ENCODE peak calls at places on chromosome 5, in five cellular contexts. One of them, this sample, is unnamed.

GRCh38 chr5:155897761-155898160 is 429.2 kb upstream of the SGCD start:
- DNase-seq in NCI-H345: no peak
- DNase-seq in GM13976: no peak
- DNase-seq in anterior cingulate cortex: no peak
- DNase-seq in mesenteric fat pad: no peak
- DNase-seq in this sample: no peak

GRCh38 chr5:141849371-141850182 is 28.6 kb downstream of the PCDH1 start:
- DNase-seq in NCI-H345: peak
- DNase-seq in GM13976: peak
- DNase-seq in anterior cingulate cortex: peak
- DNase-seq in mesenteric fat pad: peak
- DNase-seq in this sample: peak

GRCh38 chr5:141846031-141846430 is 32.2 kb downstream of the PCDH1 start:
- DNase-seq in NCI-H345: peak
- DNase-seq in GM13976: no peak
- DNase-seq in anterior cingulate cortex: peak
- DNase-seq in mesenteric fat pad: no peak
- DNase-seq in this sample: no peak

GRCh38 chr5:141605523-141606277 is 13.1 kb downstream of the DIAPH1 start:
- DNase-seq in NCI-H345: no peak
- DNase-seq in GM13976: peak
- DNase-seq in anterior cingulate cortex: no peak
- DNase-seq in mesenteric fat pad: no peak
- DNase-seq in this sample: no peak

GRCh38 chr5:10704949-10705621 is 55.9 kb downstream of the DAP start:
- DNase-seq in NCI-H345: no peak
- DNase-seq in GM13976: no peak
- DNase-seq in anterior cingulate cortex: no peak
- DNase-seq in mesenteric fat pad: no peak
- DNase-seq in this sample: no peak

GRCh38 chr5:152514827-152515397 is 109.8 kb upstream of the NMUR2 start:
- DNase-seq in NCI-H345: peak
- DNase-seq in GM13976: no peak
- DNase-seq in anterior cingulate cortex: no peak
- DNase-seq in mesenteric fat pad: no peak
- DNase-seq in this sample: no peak

GRCh38 chr5:33299621-33300208 is 141.1 kb upstream of the TARS1 start:
- DNase-seq in NCI-H345: no peak
- DNase-seq in GM13976: peak
- DNase-seq in anterior cingulate cortex: no peak
- DNase-seq in mesenteric fat pad: no peak
- DNase-seq in this sample: peak

GRCh38 chr5:120096413-120096812 is 367.7 kb upstream of the PRR16 start:
- DNase-seq in NCI-H345: no peak
- DNase-seq in GM13976: no peak
- DNase-seq in anterior cingulate cortex: no peak
- DNase-seq in mesenteric fat pad: no peak
- DNase-seq in this sample: no peak

GRCh38 chr5:34695275-34696032 is 39.3 kb downstream of the RAI14 start:
- DNase-seq in NCI-H345: no peak
- DNase-seq in GM13976: peak
- DNase-seq in anterior cingulate cortex: no peak
- DNase-seq in mesenteric fat pad: no peak
- DNase-seq in this sample: no peak

GRCh38 chr5:24633705-24634325 is 11.0 kb downstream of the CDH10 start:
- DNase-seq in NCI-H345: peak
- DNase-seq in GM13976: peak
- DNase-seq in anterior cingulate cortex: no peak
- DNase-seq in mesenteric fat pad: no peak
- DNase-seq in this sample: peak

GRCh38 chr5:157994906-157995519 is 136.1 kb upstream of the CLINT1 start:
- DNase-seq in NCI-H345: peak
- DNase-seq in GM13976: peak
- DNase-seq in anterior cingulate cortex: peak
- DNase-seq in mesenteric fat pad: no peak
- DNase-seq in this sample: peak

GRCh38 chr5:83374547-83374946 is 97.0 kb upstream of the VCAN start:
- DNase-seq in NCI-H345: no peak
- DNase-seq in GM13976: no peak
- DNase-seq in anterior cingulate cortex: no peak
- DNase-seq in mesenteric fat pad: no peak
- DNase-seq in this sample: no peak

GRCh38 chr5:178544166-178544834 is 45.9 kb downstream of the COL23A1 start:
- DNase-seq in NCI-H345: no peak
- DNase-seq in GM13976: no peak
- DNase-seq in anterior cingulate cortex: no peak
- DNase-seq in mesenteric fat pad: no peak
- DNase-seq in this sample: no peak

GRCh38 chr5:174708466-174709207 is 15.7 kb upstream of the MSX2 start:
- DNase-seq in NCI-H345: no peak
- DNase-seq in GM13976: no peak
- DNase-seq in anterior cingulate cortex: no peak
- DNase-seq in mesenteric fat pad: peak
- DNase-seq in this sample: no peak

GRCh38 chr5:145834917-145835838 is at the start of gene PRELID2:
- DNase-seq in NCI-H345: peak
- DNase-seq in GM13976: peak
- DNase-seq in anterior cingulate cortex: peak
- DNase-seq in mesenteric fat pad: peak
- DNase-seq in this sample: peak

GRCh38 chr5:132067451-132067850 is 6.1 kb upstream of the CSF2 start:
- DNase-seq in NCI-H345: no peak
- DNase-seq in GM13976: peak
- DNase-seq in anterior cingulate cortex: no peak
- DNase-seq in mesenteric fat pad: no peak
- DNase-seq in this sample: no peak

GRCh38 chr5:169544264-169544950 is 39.2 kb upstream of the SPDL1 start:
- DNase-seq in NCI-H345: no peak
- DNase-seq in GM13976: no peak
- DNase-seq in anterior cingulate cortex: no peak
- DNase-seq in mesenteric fat pad: no peak
- DNase-seq in this sample: no peak

GRCh38 chr5:78753093-78753531 is 104.5 kb upstream of the LHFPL2 start:
- DNase-seq in NCI-H345: no peak
- DNase-seq in GM13976: no peak
- DNase-seq in anterior cingulate cortex: no peak
- DNase-seq in mesenteric fat pad: no peak
- DNase-seq in this sample: no peak

GRCh38 chr5:136080483-136081180 is 51.8 kb downstream of the TGFBI start:
- DNase-seq in NCI-H345: no peak
- DNase-seq in GM13976: peak
- DNase-seq in anterior cingulate cortex: peak
- DNase-seq in mesenteric fat pad: peak
- DNase-seq in this sample: peak

GRCh38 chr5:82793808-82794419 is 283.3 kb downstream of the TMEM167A start:
- DNase-seq in NCI-H345: no peak
- DNase-seq in GM13976: no peak
- DNase-seq in anterior cingulate cortex: no peak
- DNase-seq in mesenteric fat pad: no peak
- DNase-seq in this sample: peak

GRCh38 chr5:98722188-98722587 is 51.3 kb upstream of the RGMB start:
- DNase-seq in NCI-H345: no peak
- DNase-seq in GM13976: no peak
- DNase-seq in anterior cingulate cortex: no peak
- DNase-seq in mesenteric fat pad: no peak
- DNase-seq in this sample: no peak

GRCh38 chr5:1505506-1506241 is 18.1 kb downstream of the LPCAT1 start:
- DNase-seq in NCI-H345: no peak
- DNase-seq in GM13976: no peak
- DNase-seq in anterior cingulate cortex: no peak
- DNase-seq in mesenteric fat pad: no peak
- DNase-seq in this sample: no peak

GRCh38 chr5:135651156-135651555 is 72.4 kb upstream of the CXCL14 start:
- DNase-seq in NCI-H345: peak
- DNase-seq in GM13976: no peak
- DNase-seq in anterior cingulate cortex: no peak
- DNase-seq in mesenteric fat pad: no peak
- DNase-seq in this sample: no peak

GRCh38 chr5:109256486-109256885 is 153.3 kb downstream of the PJA2 start:
- DNase-seq in NCI-H345: no peak
- DNase-seq in GM13976: no peak
- DNase-seq in anterior cingulate cortex: no peak
- DNase-seq in mesenteric fat pad: no peak
- DNase-seq in this sample: peak

GRCh38 chr5:148091991-148092964 is 28.5 kb downstream of the SPINK5 start:
- DNase-seq in NCI-H345: no peak
- DNase-seq in GM13976: no peak
- DNase-seq in anterior cingulate cortex: no peak
- DNase-seq in mesenteric fat pad: no peak
- DNase-seq in this sample: peak

GRCh38 chr5:157951673-157952373 is 92.9 kb upstream of the CLINT1 start:
- DNase-seq in NCI-H345: peak
- DNase-seq in GM13976: no peak
- DNase-seq in anterior cingulate cortex: no peak
- DNase-seq in mesenteric fat pad: no peak
- DNase-seq in this sample: no peak

GRCh38 chr5:10333154-10334006 is 20.1 kb upstream of the MARCHF6 start:
- DNase-seq in NCI-H345: no peak
- DNase-seq in GM13976: peak
- DNase-seq in anterior cingulate cortex: peak
- DNase-seq in mesenteric fat pad: no peak
- DNase-seq in this sample: peak

GRCh38 chr5:106399381-106399780 is 1271.4 kb downstream of the EFNA5 start:
- DNase-seq in NCI-H345: no peak
- DNase-seq in GM13976: no peak
- DNase-seq in anterior cingulate cortex: no peak
- DNase-seq in mesenteric fat pad: no peak
- DNase-seq in this sample: no peak

GRCh38 chr5:168575391-168576372 is 3.5 kb downstream of the PANK3 start:
- DNase-seq in NCI-H345: no peak
- DNase-seq in GM13976: no peak
- DNase-seq in anterior cingulate cortex: no peak
- DNase-seq in mesenteric fat pad: no peak
- DNase-seq in this sample: no peak